ENCODE peak calls at places on chromosomes 4 and X, in ten cellular contexts. One of them, this sample, is unnamed.

GRCh38 chr4:88697588-88698329 is at the start of gene NAP1L5:
- DNase-seq in natural killer cell: peak; percentile 75
- DNase-seq in iPS-NIHi11: peak; percentile 56
- DNase-seq in caudate nucleus: peak; percentile 15
- DNase-seq in progenitor cell of endocrine pancreas: peak; percentile 17
- DNase-seq in cardiac fibroblast: peak; percentile 71
- DNase-seq in astrocyte of the hippocampus: peak; percentile 81
- DNase-seq in B cell: peak; percentile 85
- DNase-seq in KBM-7: peak; percentile 84
- DNase-seq in GM04503: no peak
- DNase-seq in this sample: peak; percentile 72

GRCh38 chr4:112082954-112083586 is 62.2 kb upstream of the FAM241A start:
- DNase-seq in astrocyte of the hippocampus: peak; percentile 67
- DNase-seq in caudate nucleus: no peak
- DNase-seq in cardiac fibroblast: peak; percentile 92
- DNase-seq in natural killer cell: no peak
- DNase-seq in GM04503: peak; percentile 31
- DNase-seq in KBM-7: no peak
- DNase-seq in progenitor cell of endocrine pancreas: no peak
- DNase-seq in B cell: no peak
- DNase-seq in iPS-NIHi11: no peak
- DNase-seq in this sample: no peak

GRCh38 chr4:1593881-1594345 is 90.2 kb downstream of the FAM53A start:
- DNase-seq in KBM-7: no peak
- DNase-seq in progenitor cell of endocrine pancreas: no peak
- DNase-seq in caudate nucleus: no peak
- DNase-seq in natural killer cell: no peak
- DNase-seq in cardiac fibroblast: no peak
- DNase-seq in GM04503: no peak
- DNase-seq in iPS-NIHi11: peak; percentile 46
- DNase-seq in astrocyte of the hippocampus: no peak
- DNase-seq in B cell: no peak
- DNase-seq in this sample: no peak

GRCh38 chr4:53640576-53641459 is 49.5 kb upstream of the LNX1 start:
- DNase-seq in iPS-NIHi11: no peak
- DNase-seq in cardiac fibroblast: no peak
- DNase-seq in B cell: no peak
- DNase-seq in progenitor cell of endocrine pancreas: no peak
- DNase-seq in astrocyte of the hippocampus: peak; percentile 82
- DNase-seq in KBM-7: no peak
- DNase-seq in natural killer cell: no peak
- DNase-seq in caudate nucleus: peak; percentile 3
- DNase-seq in GM04503: no peak
- DNase-seq in this sample: no peak

GRCh38 chr4:186805020-186805820 is 81.6 kb upstream of the FAT1 start:
- DNase-seq in GM04503: no peak
- DNase-seq in cardiac fibroblast: no peak
- DNase-seq in KBM-7: no peak
- DNase-seq in caudate nucleus: no peak
- DNase-seq in B cell: no peak
- DNase-seq in progenitor cell of endocrine pancreas: no peak
- DNase-seq in natural killer cell: no peak
- DNase-seq in astrocyte of the hippocampus: no peak
- DNase-seq in iPS-NIHi11: no peak
- DNase-seq in this sample: no peak

GRCh38 chr4:139728840-139729239 is 63.2 kb downstream of the MGST2 start:
- DNase-seq in cardiac fibroblast: no peak
- DNase-seq in GM04503: no peak
- DNase-seq in progenitor cell of endocrine pancreas: peak; percentile 18
- DNase-seq in KBM-7: no peak
- DNase-seq in iPS-NIHi11: no peak
- DNase-seq in astrocyte of the hippocampus: no peak
- DNase-seq in natural killer cell: no peak
- DNase-seq in B cell: no peak
- DNase-seq in caudate nucleus: no peak
- DNase-seq in this sample: no peak

GRCh38 chrX:153569475-153569874 is 29.5 kb downstream of the CCNQ start:
- DNase-seq in cardiac fibroblast: no peak
- DNase-seq in natural killer cell: no peak
- DNase-seq in caudate nucleus: no peak
- DNase-seq in B cell: no peak
- DNase-seq in astrocyte of the hippocampus: no peak
- DNase-seq in progenitor cell of endocrine pancreas: no peak
- DNase-seq in iPS-NIHi11: no peak
- DNase-seq in GM04503: no peak
- DNase-seq in KBM-7: peak; percentile 93
- DNase-seq in this sample: no peak

GRCh38 chr4:177728361-177729152 is 286.3 kb upstream of the AGA start:
- DNase-seq in caudate nucleus: no peak
- DNase-seq in B cell: no peak
- DNase-seq in iPS-NIHi11: peak; percentile 14
- DNase-seq in astrocyte of the hippocampus: no peak
- DNase-seq in natural killer cell: no peak
- DNase-seq in GM04503: no peak
- DNase-seq in cardiac fibroblast: no peak
- DNase-seq in progenitor cell of endocrine pancreas: no peak
- DNase-seq in KBM-7: no peak
- DNase-seq in this sample: no peak

GRCh38 chr4:152503606-152504290 is 32.1 kb downstream of the FBXW7 start:
- DNase-seq in iPS-NIHi11: no peak
- DNase-seq in B cell: no peak
- DNase-seq in KBM-7: no peak
- DNase-seq in GM04503: no peak
- DNase-seq in cardiac fibroblast: peak; percentile 46
- DNase-seq in caudate nucleus: no peak
- DNase-seq in astrocyte of the hippocampus: no peak
- DNase-seq in natural killer cell: no peak
- DNase-seq in progenitor cell of endocrine pancreas: no peak
- DNase-seq in this sample: no peak

GRCh38 chrX:71917621-71918341 is 7.1 kb downstream of the NHSL2 start:
- DNase-seq in caudate nucleus: no peak
- DNase-seq in KBM-7: no peak
- DNase-seq in cardiac fibroblast: peak; percentile 40
- DNase-seq in natural killer cell: no peak
- DNase-seq in progenitor cell of endocrine pancreas: no peak
- DNase-seq in astrocyte of the hippocampus: peak; percentile 16
- DNase-seq in GM04503: no peak
- DNase-seq in B cell: no peak
- DNase-seq in iPS-NIHi11: peak; percentile 30
- DNase-seq in this sample: no peak

GRCh38 chrX:316351-317325 is 2.0 kb downstream of the GTPBP6 start:
- DNase-seq in iPS-NIHi11: no peak
- DNase-seq in GM04503: no peak
- DNase-seq in KBM-7: no peak
- DNase-seq in caudate nucleus: no peak
- DNase-seq in B cell: no peak
- DNase-seq in progenitor cell of endocrine pancreas: no peak
- DNase-seq in cardiac fibroblast: no peak
- DNase-seq in astrocyte of the hippocampus: no peak
- DNase-seq in natural killer cell: no peak
- DNase-seq in this sample: no peak

GRCh38 chr4:176238157-176238608 is 30.8 kb downstream of the ASB5 start:
- DNase-seq in natural killer cell: no peak
- DNase-seq in B cell: no peak
- DNase-seq in progenitor cell of endocrine pancreas: no peak
- DNase-seq in astrocyte of the hippocampus: peak; percentile 56
- DNase-seq in GM04503: peak; percentile 56
- DNase-seq in iPS-NIHi11: no peak
- DNase-seq in KBM-7: no peak
- DNase-seq in caudate nucleus: no peak
- DNase-seq in cardiac fibroblast: peak; percentile 88
- DNase-seq in this sample: no peak

This sample was measured in stimulated activated effector memory CD8-positive, alpha-beta T cell treated with anti-CD3 and anti-CD28 coated beads, Interleukin-12 subunit alpha, Interleukin-12 subunit beta, amount 100 ng/mL, for 72 hours.